ENCODE peak calls at places on chromosomes 3 and 15, in four cellular contexts. O is GM12878, Y is K562, M is HepG2. K is an unnamed sample.

GRCh38 chr3:53097887-53098286 is 32.3 kb downstream of the RFT1 start:
- DNase-seq in O (no peak), Y (no peak), M (no peak), K (no peak)

GRCh38 chr3:15339001-15339400 is 6.6 kb upstream of the SH3BP5 start:
- DNase-seq in O (no peak), Y (no peak), M (no peak), K (no peak)

GRCh38 chr15:89196994-89197393 is 24.4 kb downstream of the RLBP1 start:
- DNase-seq in O (no peak), Y (no peak), M (peak; percentile 15), K (no peak)

GRCh38 chr15:64525828-64526530 is 65.6 kb downstream of the ZNF609 start:
- DNase-seq in O (no peak), Y (no peak), M (no peak), K (no peak)

GRCh38 chr3:88078930-88079329 is 19.9 kb downstream of the ZNF654 start:
- DNase-seq in O (no peak), Y (no peak), M (no peak), K (no peak)

GRCh38 chr15:88403461-88403860 is 63.7 kb downstream of the MRPL46 start:
- DNase-seq in O (no peak), Y (no peak), M (no peak), K (no peak)

GRCh38 chr3:67947808-67948508 is 293.5 kb upstream of the SUCLG2 start:
- DNase-seq in O (no peak), Y (no peak), M (peak; percentile 70), K (no peak)

GRCh38 chr3:184880616-184881015 is 68.7 kb downstream of the VPS8 start:
- DNase-seq in O (no peak), Y (no peak), M (no peak), K (no peak)

GRCh38 chr3:157460253-157460652 is 23.6 kb downstream of the PTX3 start:
- DNase-seq in O (no peak), Y (no peak), M (no peak), K (no peak)

GRCh38 chr3:38117163-38117716 is 19.7 kb downstream of the ACAA1 start:
- DNase-seq in O (no peak), Y (no peak), M (no peak), K (no peak)

GRCh38 chr15:73078722-73079121 is 26.5 kb downstream of the NEO1 start:
- DNase-seq in O (no peak), Y (no peak), M (peak; percentile 73), K (no peak)

GRCh38 chr15:70318996-70319465 is 221.3 kb upstream of the TLE3 start:
- DNase-seq in O (no peak), Y (no peak), M (no peak), K (no peak)

GRCh38 chr15:73305331-73306211 is 63.2 kb downstream of the HCN4 start:
- DNase-seq in O (no peak), Y (peak; percentile 74), M (peak; percentile 57), K (peak; percentile 81)

GRCh38 chr15:85381850-85382751 is 1.7 kb downstream of the AKAP13 start:
- DNase-seq in O (peak; percentile 48), Y (no peak), M (no peak), K (peak; percentile 14)
- TF ChIP-seq POLR2AphosphoS2 in O (no peak), Y (no peak), M (no peak), K (no peak)

DNA sequence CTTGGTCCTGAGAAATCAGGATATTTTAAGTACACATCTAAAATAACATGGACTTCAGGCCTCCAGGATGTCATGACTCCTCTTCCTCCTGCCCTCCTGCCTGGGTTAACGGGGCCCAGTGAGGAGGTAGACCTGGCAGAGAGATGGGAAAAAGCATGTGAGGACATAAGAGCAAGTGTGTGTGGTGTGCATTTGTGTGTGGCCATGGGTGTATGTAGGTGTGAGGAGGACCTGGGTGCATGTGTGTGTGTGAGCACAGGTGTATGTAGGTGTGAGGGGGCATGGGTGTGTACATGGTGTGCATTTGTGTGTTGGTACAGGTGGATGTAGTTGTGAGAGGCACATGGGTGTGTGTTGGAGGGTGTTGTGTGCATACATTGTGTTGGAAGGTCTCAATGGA is 105.4 kb downstream of the EPHB1 start:
- DNase-seq in O (no peak), Y (no peak), M (no peak), K (no peak)
- H3K4me1 ChIP-seq in O (peaks cover 34% of the 10 kb centered on the region), Y (no peaks in the 10 kb centered on the region), M (no peaks in the 10 kb centered on the region), K (no peaks in the 10 kb centered on the region)

GRCh38 chr3:4976109-4976508 is 3.1 kb upstream of the BHLHE40 start:
- DNase-seq in O (no peak), Y (peak; percentile 94), M (peak; percentile 79), K (peak; percentile 78)
- TF ChIP-seq POLR2AphosphoS2 in O (no peak), Y (no peak), M (no peak), K (no peak)

GRCh38 chr3:193842029-193842782 is 249.2 kb downstream of the OPA1 start:
- DNase-seq in O (peak; percentile 28), Y (peak; percentile 71), M (no peak), K (no peak)
- H3K4me1 ChIP-seq in O (peaks cover 11% of the 10 kb centered on the region), Y (peaks cover 23% of the 10 kb centered on the region), M (peaks cover 43% of the 10 kb centered on the region), K (peaks cover 19% of the 10 kb centered on the region)

GRCh38 chr15:32893412-32893811 is 175.6 kb downstream of the GREM1 start:
- DNase-seq in O (no peak), Y (no peak), M (no peak), K (no peak)
- TF ChIP-seq POLR2AphosphoS2 in O (no peak), Y (no peak), M (no peak), K (no peak)

DNA sequence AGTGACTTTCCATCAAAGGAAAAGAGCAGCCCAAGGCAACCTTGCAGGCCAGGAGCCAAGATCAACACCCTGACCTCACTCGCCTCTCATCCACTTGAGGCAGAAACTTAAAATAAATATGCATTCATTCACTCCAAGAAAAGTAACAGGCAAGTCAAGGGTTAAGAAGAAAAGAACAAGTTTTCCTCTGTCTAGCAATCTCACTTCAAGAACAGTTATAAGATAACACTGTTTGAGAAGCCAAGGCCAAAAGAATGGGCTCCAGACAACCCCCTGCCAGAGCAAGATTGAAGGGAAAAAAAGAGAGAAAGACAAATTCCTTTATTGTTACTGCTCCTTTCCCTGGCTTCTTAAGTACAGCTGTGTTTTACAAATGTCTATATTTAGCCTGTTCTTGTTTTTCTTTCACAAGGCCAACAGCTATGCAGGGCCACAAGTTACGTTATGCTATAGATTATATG is 15.7 kb upstream of the SSUH2 start:
- DNase-seq in O (no peak), Y (no peak), M (no peak), K (no peak)
- H3K4me1 ChIP-seq in O (peaks cover 21% of the 10 kb centered on the region), Y (no peaks in the 10 kb centered on the region), M (peaks cover 100% of the 10 kb centered on the region), K (peaks cover 29% of the 10 kb centered on the region)

GRCh38 chr3:126552688-126553283 is 5.9 kb downstream of the C3orf22 start:
- DNase-seq in O (no peak), Y (no peak), M (no peak), K (no peak)

GRCh38 chr3:126550488-126551051 is 8.2 kb downstream of the C3orf22 start:
- DNase-seq in O (no peak), Y (no peak), M (no peak), K (no peak)

GRCh38 chr3:126553284-126553811 is 5.4 kb downstream of the C3orf22 start:
- DNase-seq in O (no peak), Y (no peak), M (no peak), K (no peak)

GRCh38 chr3:126551066-126551838 is 7.5 kb downstream of the C3orf22 start:
- DNase-seq in O (no peak), Y (no peak), M (no peak), K (no peak)

GRCh38 chr3:126551839-126552687 is 6.7 kb downstream of the C3orf22 start:
- DNase-seq in O (no peak), Y (no peak), M (no peak), K (no peak)
- TF ChIP-seq POLR2AphosphoS2 in O (no peak), Y (no peak), M (no peak), K (no peak)

GRCh38 chr15:29853211-29853987 is 31.1 kb upstream of the TJP1 start:
- DNase-seq in O (no peak), Y (no peak), M (no peak), K (no peak)
- H3K4me1 ChIP-seq in O (no peaks in the 10 kb centered on the region), Y (no peaks in the 10 kb centered on the region), M (peaks cover 8% of the 10 kb centered on the region), K (peaks cover 13% of the 10 kb centered on the region)